ENCODE peak calls at places on chromosomes 4 and X, in eight cellular contexts. L is NCI-H1694 treated with DMSO at 0.1 percent for 48 hours; N is lower lobe of right lung; K is H9; C is DMS153; I is brain microvascular endothelial cell; M is pons; Z is activated CD4-positive, alpha-beta T cell treated with anti-CD3 and anti-CD28 coated beads for 36 hours. R is an unnamed sample.

GRCh38 chr4:185222598-185222997 is 13.2 kb downstream of the SNX25 start:
- DNase-seq in N (no peak), Z (no peak), L (no peak), I (no peak), M (no peak), K (no peak), C (no peak), R (no peak)

GRCh38 chrX:16002185-16002584 is 121.2 kb upstream of the GRPR start:
- DNase-seq in N (no peak), M (no peak), I (peak; percentile 6), Z (no peak), L (no peak), C (no peak), K (no peak), R (no peak)

GRCh38 chrX:45795546-45795945 is 594.9 kb upstream of the DIPK2B start:
- DNase-seq in N (no peak), C (no peak), L (no peak), M (no peak), I (no peak), K (no peak), Z (no peak), R (no peak)

GRCh38 chr4:16865209-16865896 is 33.1 kb downstream of the LDB2 start:
- DNase-seq in K (no peak), I (no peak), C (no peak), N (no peak), Z (no peak), M (no peak), L (no peak), R (no peak)

GRCh38 chrX:129777218-129777768 is 2.5 kb upstream of the SASH3 start:
- DNase-seq in N (peak; percentile 77), M (peak; percentile 7), I (no peak), L (no peak), K (no peak), Z (peak; percentile 84), C (peak; percentile 81), R (peak; percentile 50)

GRCh38 chr4:75844151-75844662 is 58.0 kb downstream of the PPEF2 start:
- DNase-seq in Z (no peak), N (no peak), K (no peak), M (peak; percentile 16), L (no peak), I (peak; percentile 87), C (no peak), R (no peak)

GRCh38 chr4:27186710-27187109 is 326.1 kb downstream of the STIM2 start:
- DNase-seq in I (no peak), Z (no peak), C (no peak), N (no peak), K (no peak), M (no peak), L (no peak), R (no peak)

GRCh38 chrX:19673334-19674040 is 158.2 kb upstream of the MAP3K15 start:
- DNase-seq in N (no peak), Z (no peak), K (no peak), L (peak; percentile 0), M (no peak), C (no peak), I (peak; percentile 93), R (no peak)

GRCh38 chr4:158020175-158020574 is 152.7 kb downstream of the GASK1B start:
- DNase-seq in K (no peak), L (no peak), Z (no peak), C (peak; percentile 39), N (no peak), I (peak; percentile 90), M (peak; percentile 59), R (peak; percentile 67)

GRCh38 chr4:77002321-77002720 is 52.8 kb downstream of the SEPTIN11 start:
- DNase-seq in N (no peak), C (no peak), K (no peak), Z (no peak), L (no peak), I (no peak), M (no peak), R (no peak)

GRCh38 chrX:153763989-153764755 is at the start of gene PLXNB3:
- DNase-seq in L (peak; percentile 56), M (peak; percentile 83), Z (peak; percentile 86), N (peak; percentile 86), I (peak; percentile 43), K (peak; percentile 80), C (peak; percentile 75), R (peak; percentile 86)

GRCh38 chrX:57772637-57773036 is 92.6 kb upstream of the NLRP2B start:
- DNase-seq in N (no peak), L (no peak), K (no peak), C (no peak), I (no peak), Z (no peak), M (no peak), R (no peak)

GRCh38 chr4:8129785-8130184 is 28.8 kb downstream of the ABLIM2 start:
- DNase-seq in C (no peak), Z (no peak), I (no peak), N (no peak), M (no peak), K (no peak), L (no peak), R (no peak)

GRCh38 chr4:94455081-94455480 is 3.3 kb downstream of the PDLIM5 start:
- DNase-seq in M (no peak), C (no peak), Z (no peak), I (peak; percentile 67), N (peak; percentile 48), L (no peak), K (no peak), R (no peak)